ENCODE peak calls at places on chromosomes 1 and 21, in four cellular contexts. One of them, this sample, is unnamed.

GRCh38 chr1:107538502-107538901 is 397.7 kb downstream of the NTNG1 start:
- DNase-seq in H1: no peak
- DNase-seq in IMR-90: no peak
- DNase-seq in H9: no peak
- DNase-seq in this sample: no peak

GRCh38 chr1:89635825-89636815 is 3.2 kb downstream of the LRRC8C start:
- DNase-seq in H1: no peak
- DNase-seq in IMR-90: peak; percentile 90
- DNase-seq in H9: no peak
- DNase-seq in this sample: peak; percentile 74

GRCh38 chr1:155128755-155129473 is 1.2 kb downstream of the EFNA1 start:
- DNase-seq in IMR-90: no peak
- DNase-seq in H1: peak; percentile 66
- DNase-seq in H9: peak; percentile 49
- DNase-seq in this sample: no peak

GRCh38 chr1:183652107-183652506 is 1.0 kb downstream of the APOBEC4 start:
- DNase-seq in H1: no peak
- DNase-seq in IMR-90: no peak
- DNase-seq in H9: no peak
- DNase-seq in this sample: no peak

GRCh38 chr1:205229916-205230700 is 2.4 kb downstream of the TMCC2 start:
- DNase-seq in H1: no peak
- DNase-seq in H9: no peak
- DNase-seq in IMR-90: no peak
- DNase-seq in this sample: peak; percentile 15

GRCh38 chr1:151606384-151606783 is 5.5 kb upstream of the SNX27 start:
- DNase-seq in H9: no peak
- DNase-seq in IMR-90: peak; percentile 48
- DNase-seq in H1: no peak
- DNase-seq in this sample: no peak

GRCh38 chr1:17886838-17887441 is 131.8 kb downstream of the ACTL8 start:
- DNase-seq in IMR-90: no peak
- DNase-seq in H9: peak; percentile 8
- DNase-seq in H1: no peak
- DNase-seq in this sample: no peak

GRCh38 chr1:222618880-222619321 is 1.0 kb downstream of the MIA3 start:
- DNase-seq in H9: peak; percentile 55
- DNase-seq in H1: peak; percentile 52
- DNase-seq in IMR-90: peak; percentile 29
- DNase-seq in this sample: peak; percentile 48

GRCh38 chr1:181733486-181733885 is 250.2 kb downstream of the CACNA1E start:
- DNase-seq in IMR-90: no peak
- DNase-seq in H9: no peak
- DNase-seq in H1: no peak
- DNase-seq in this sample: no peak

GRCh38 chr1:81113688-81114087 is 687.0 kb upstream of the ADGRL2 start:
- DNase-seq in IMR-90: peak; percentile 31
- DNase-seq in H9: no peak
- DNase-seq in H1: no peak
- DNase-seq in this sample: peak; percentile 20

GRCh38 chr1:15684042-15684461 is at the start of gene PLEKHM2:
- DNase-seq in H9: no peak
- DNase-seq in IMR-90: peak; percentile 35
- DNase-seq in H1: no peak
- DNase-seq in this sample: peak; percentile 49

GRCh38 chr1:175126347-175126746 is 58.7 kb downstream of the TNN start:
- DNase-seq in H9: no peak
- DNase-seq in IMR-90: no peak
- DNase-seq in H1: no peak
- DNase-seq in this sample: no peak

GRCh38 chr1:157110686-157111085 is 11.1 kb upstream of the ETV3L start:
- DNase-seq in IMR-90: no peak
- DNase-seq in H9: peak; percentile 17
- DNase-seq in H1: no peak
- DNase-seq in this sample: no peak

GRCh38 chr1:53079251-53079650 is 17.2 kb downstream of the PODN start:
- DNase-seq in H9: no peak
- DNase-seq in H1: no peak
- DNase-seq in IMR-90: no peak
- DNase-seq in this sample: no peak

GRCh38 chr1:37708471-37708870 is 16.2 kb downstream of the CDCA8 start:
- DNase-seq in IMR-90: no peak
- DNase-seq in H9: no peak
- DNase-seq in H1: no peak
- DNase-seq in this sample: no peak

GRCh38 chr1:202479630-202480029 is 131.1 kb downstream of the PPP1R12B start:
- DNase-seq in H9: no peak
- DNase-seq in H1: no peak
- DNase-seq in IMR-90: no peak
- DNase-seq in this sample: no peak

GRCh38 chr21:42155045-42155855 is 63.7 kb upstream of the ABCG1 start:
- DNase-seq in H9: peak; percentile 20
- DNase-seq in IMR-90: no peak
- DNase-seq in H1: no peak
- DNase-seq in this sample: no peak

GRCh38 chr1:26597629-26598039 is 68.1 kb downstream of the RPS6KA1 start:
- DNase-seq in H1: no peak
- DNase-seq in IMR-90: peak; percentile 63
- DNase-seq in H9: no peak
- DNase-seq in this sample: peak; percentile 74

DNA sequence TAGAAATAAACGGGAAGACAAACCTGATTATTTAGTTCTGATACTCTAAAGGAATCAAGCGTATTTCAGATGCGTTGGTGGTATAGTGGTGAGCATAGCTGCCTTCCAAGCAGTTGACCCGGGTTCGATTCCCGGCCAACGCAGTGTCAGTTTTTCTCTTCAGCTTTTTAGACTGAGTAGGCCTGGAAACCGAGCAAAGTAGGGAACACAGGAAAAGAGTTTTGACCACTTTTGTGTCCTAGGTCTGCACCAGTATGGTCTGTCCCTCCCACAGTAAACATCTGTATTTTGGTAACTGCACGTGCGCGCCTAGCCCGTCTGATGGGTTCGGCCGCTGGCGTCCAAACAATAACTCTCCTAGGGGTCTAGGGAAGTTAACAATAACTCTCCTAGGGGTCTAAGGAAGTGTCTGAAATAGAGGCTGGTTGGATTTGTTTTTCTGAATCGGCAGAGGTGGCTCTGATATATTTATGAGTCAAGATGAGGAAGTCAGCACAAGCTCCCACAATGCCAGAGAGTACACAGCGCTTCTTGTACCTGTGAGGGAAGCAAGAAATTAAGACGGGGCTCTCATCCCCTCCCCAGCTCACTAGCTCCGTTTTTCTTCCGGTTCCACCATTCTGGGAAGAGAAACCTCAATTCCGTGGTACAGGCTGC is 15.6 kb upstream of the HJV start:
- DNase-seq in H1: peak; percentile 87
- DNase-seq in IMR-90: peak; percentile 87
- DNase-seq in H9: peak; percentile 81
- DNase-seq in this sample: peak; percentile 95
- H2BK5ac ChIP-seq in H1: peak overlapping the region; percentile 93
- H2BK5ac ChIP-seq in IMR-90: peak overlapping the region; percentile 62
- H2BK5ac ChIP-seq in H9: no peak overlapping the region
- H2BK5ac ChIP-seq in this sample: no peak overlapping the region

DNA sequence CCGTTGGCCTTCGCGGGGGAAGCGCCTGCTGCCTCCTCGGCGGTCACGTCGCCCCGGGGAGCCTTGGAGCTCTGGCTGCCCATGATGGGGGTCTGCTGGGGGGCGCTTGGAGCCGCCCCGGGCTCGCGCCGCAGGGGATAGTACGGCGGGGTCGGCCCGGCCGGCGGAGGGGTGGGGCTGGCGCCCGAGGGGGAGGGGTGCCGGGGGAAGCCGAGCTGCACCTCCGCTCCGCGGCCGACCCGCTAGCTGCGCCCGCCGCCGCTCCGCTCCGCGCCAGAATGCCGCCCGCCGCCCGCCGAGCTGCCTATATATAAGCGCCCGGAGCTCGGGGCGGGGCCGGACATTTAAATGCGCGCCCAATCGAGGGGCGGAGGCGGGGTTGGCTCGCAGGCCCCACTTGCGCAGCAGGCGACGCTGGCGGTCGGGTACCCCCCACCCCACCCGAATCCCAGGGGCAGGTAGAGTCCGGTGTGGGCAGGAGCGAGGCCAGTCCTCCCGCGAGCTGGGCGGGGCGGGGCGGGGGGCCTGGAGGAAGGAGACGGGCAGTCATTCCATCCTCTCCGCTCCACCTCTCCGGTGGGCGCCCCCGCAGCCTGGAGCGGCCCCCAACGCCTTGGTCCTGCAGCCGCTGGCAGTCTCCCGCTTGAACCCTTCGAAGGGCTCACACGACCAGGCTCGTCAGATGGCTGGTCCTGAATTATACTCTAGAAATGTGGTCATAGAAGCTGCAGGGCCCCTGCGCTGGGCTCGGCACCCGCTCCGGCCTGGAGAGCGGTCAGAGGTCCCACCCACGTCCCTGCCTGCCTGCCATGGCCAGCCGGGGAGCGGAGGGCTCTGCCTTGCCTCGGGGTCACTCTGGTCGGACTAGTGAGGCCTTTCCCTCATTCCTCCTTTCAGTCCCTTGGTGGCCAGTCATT is at the start of gene MARCKSL1:
- DNase-seq in H9: peak; percentile 84
- DNase-seq in IMR-90: peak; percentile 55
- DNase-seq in H1: peak; percentile 94
- DNase-seq in this sample: peak; percentile 76
- H2BK5ac ChIP-seq in H9: no peak within 1 kb of the TSS
- H2BK5ac ChIP-seq in IMR-90: peak within 1 kb of the TSS; percentile 71
- H2BK5ac ChIP-seq in H1: peak within 1 kb of the TSS; percentile 73
- H2BK5ac ChIP-seq in this sample: peak within 1 kb of the TSS; percentile 32

GRCh38 chr1:7235871-7236472 is 450.7 kb downstream of the CAMTA1 start:
- DNase-seq in IMR-90: no peak
- DNase-seq in H1: peak; percentile 36
- DNase-seq in H9: no peak
- DNase-seq in this sample: no peak
- H2BK5ac ChIP-seq in IMR-90: no peak overlapping the region
- H2BK5ac ChIP-seq in H1: no peak overlapping the region
- H2BK5ac ChIP-seq in H9: no peak overlapping the region
- H2BK5ac ChIP-seq in this sample: no peak overlapping the region

DNA sequence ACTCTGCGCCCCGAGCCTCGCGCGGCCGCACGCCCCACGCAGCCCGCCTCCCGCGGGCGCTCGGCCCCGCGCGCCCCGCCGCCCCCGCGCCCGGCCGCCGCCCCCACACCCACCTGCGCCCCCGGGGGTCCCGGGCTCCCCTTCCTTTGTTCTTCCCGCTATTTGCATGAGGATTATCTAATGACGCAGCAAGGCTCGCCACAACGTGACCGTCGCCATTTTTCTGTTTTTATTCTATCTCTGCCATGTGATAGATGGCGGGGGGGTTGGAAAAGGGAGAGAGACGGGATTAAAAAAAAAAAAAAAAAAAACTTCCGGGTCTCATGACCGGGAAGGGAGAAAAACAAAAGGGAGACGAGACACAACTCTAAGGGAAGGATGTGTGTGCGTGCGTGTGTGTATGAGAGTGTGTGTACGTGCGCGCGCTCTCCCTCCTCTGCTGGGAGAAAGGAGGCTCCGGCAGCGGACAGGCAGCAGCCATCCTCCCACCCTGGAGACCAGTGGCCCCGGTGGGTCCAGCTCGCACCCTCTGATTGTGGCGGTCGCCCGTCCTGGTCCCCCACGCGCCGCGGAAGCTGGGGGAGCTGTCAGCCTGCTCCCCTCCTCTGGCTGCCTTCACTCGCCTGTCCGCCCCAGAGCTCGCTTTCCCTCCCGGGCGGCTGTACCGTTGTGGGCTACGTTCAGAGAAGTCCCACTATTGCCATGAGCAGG is 80.4 kb upstream of the AK4 start:
- DNase-seq in H1: peak; percentile 78
- DNase-seq in IMR-90: peak; percentile 56
- DNase-seq in H9: peak; percentile 80
- DNase-seq in this sample: peak; percentile 89
- H2BK5ac ChIP-seq in H1: peak overlapping the region; percentile 94
- H2BK5ac ChIP-seq in IMR-90: peak overlapping the region; percentile 2
- H2BK5ac ChIP-seq in H9: peak overlapping the region; percentile 58
- H2BK5ac ChIP-seq in this sample: no peak overlapping the region

DNA sequence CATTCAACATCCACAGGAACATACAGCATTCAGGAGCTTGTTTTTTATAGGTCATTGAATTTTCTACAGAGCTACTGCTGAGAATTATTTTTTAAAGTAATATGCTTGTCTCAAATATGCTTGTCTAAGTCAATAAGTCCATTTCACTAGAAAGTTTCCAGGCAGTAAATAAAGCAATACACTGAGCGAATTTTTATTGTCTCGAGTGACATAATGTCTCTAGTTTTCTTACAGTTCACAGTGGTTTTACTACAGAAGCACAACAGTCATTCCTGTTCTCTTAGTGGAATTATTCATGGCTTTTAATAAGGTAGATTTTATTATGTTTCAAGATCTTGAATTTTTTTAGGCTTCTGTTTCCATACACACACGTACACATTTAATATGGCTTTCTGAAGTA is 83.8 kb downstream of the HS2ST1 start:
- DNase-seq in H1: no peak
- DNase-seq in H9: no peak
- DNase-seq in IMR-90: no peak
- DNase-seq in this sample: no peak
- H2BK5ac ChIP-seq in H1: no peak overlapping the region
- H2BK5ac ChIP-seq in H9: no peak overlapping the region
- H2BK5ac ChIP-seq in IMR-90: no peak overlapping the region
- H2BK5ac ChIP-seq in this sample: no peak overlapping the region

DNA sequence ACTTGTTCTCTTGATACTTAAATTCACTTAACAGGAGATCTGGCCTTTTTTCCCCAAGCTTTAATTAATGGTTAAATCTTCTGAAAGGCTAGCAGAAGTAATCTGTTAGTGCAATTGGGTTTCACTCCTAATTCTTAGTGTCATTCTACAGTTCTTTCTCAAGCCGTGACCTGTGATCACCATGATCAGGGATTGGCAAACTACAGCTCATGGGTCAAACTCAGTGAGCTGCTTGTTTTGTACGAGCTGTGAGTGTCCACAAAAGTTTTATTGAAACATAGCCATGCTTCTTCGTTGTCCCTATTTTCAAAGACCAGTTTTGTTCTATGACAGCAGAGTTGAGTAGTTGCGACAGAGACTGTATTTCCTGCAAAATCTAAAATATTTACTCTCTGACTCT is 109.4 kb upstream of the KCNJ15 start:
- DNase-seq in IMR-90: no peak
- DNase-seq in H9: no peak
- DNase-seq in H1: no peak
- DNase-seq in this sample: no peak
- H2BK5ac ChIP-seq in IMR-90: no peak overlapping the region
- H2BK5ac ChIP-seq in H9: no peak overlapping the region
- H2BK5ac ChIP-seq in H1: no peak overlapping the region
- H2BK5ac ChIP-seq in this sample: no peak overlapping the region

DNA sequence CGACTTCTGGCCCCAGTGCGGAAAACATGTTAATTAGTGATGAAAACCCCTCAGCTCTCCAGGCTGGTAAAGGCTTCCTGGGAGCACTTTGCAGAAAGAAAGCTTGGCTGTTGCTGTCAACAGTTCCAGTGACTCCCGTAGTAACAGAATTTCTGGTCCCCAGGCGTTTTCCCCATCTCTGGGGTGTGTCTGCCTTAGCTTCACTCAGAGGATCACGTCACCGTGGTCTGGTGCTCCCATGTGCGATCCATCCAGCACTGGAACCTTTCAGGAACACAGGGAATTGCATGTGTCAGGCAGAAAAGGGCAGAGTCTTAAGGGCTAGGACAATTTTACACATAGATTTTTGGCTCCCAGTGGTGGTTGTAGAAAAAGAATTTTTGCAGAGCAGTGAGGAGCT is 470.4 kb upstream of the USP24 start:
- DNase-seq in H9: no peak
- DNase-seq in H1: no peak
- DNase-seq in IMR-90: no peak
- DNase-seq in this sample: no peak
- H2BK5ac ChIP-seq in H9: no peak overlapping the region
- H2BK5ac ChIP-seq in H1: no peak overlapping the region
- H2BK5ac ChIP-seq in IMR-90: no peak overlapping the region
- H2BK5ac ChIP-seq in this sample: no peak overlapping the region

GRCh38 chr1:108746382-108747127 is at the start of gene STXBP3:
- DNase-seq in H1: peak; percentile 100
- DNase-seq in IMR-90: peak; percentile 98
- DNase-seq in H9: peak; percentile 98
- DNase-seq in this sample: peak; percentile 97
- H2BK5ac ChIP-seq in H1: peak within 1 kb of the TSS; percentile 84
- H2BK5ac ChIP-seq in IMR-90: peak within 1 kb of the TSS; percentile 85
- H2BK5ac ChIP-seq in H9: no peak within 1 kb of the TSS
- H2BK5ac ChIP-seq in this sample: peak within 1 kb of the TSS; percentile 83